ENCODE peak calls at places on chromosomes 4 and X, in eight cellular contexts. One of them, this sample, is unnamed.

GRCh38 chrX:16851421-16851820 is 18.7 kb downstream of the RBBP7 start:
- DNase-seq in colonic mucosa: no peak
- DNase-seq in A673: no peak
- DNase-seq in fibroblast of lung: no peak
- DNase-seq in right lobe of liver: no peak
- DNase-seq in fibroblast of pulmonary artery: no peak
- DNase-seq in psoas muscle: no peak
- DNase-seq in H1: no peak
- DNase-seq in this sample: no peak

GRCh38 chr4:12118651-12119213 is 690.0 kb upstream of the HS3ST1 start:
- DNase-seq in right lobe of liver: no peak
- DNase-seq in colonic mucosa: no peak
- DNase-seq in fibroblast of pulmonary artery: peak; percentile 91
- DNase-seq in fibroblast of lung: peak; percentile 53
- DNase-seq in A673: no peak
- DNase-seq in H1: no peak
- DNase-seq in psoas muscle: no peak
- DNase-seq in this sample: no peak

GRCh38 chr4:164623099-164623498 is 130.8 kb upstream of the SMIM31 start:
- DNase-seq in fibroblast of lung: no peak
- DNase-seq in H1: no peak
- DNase-seq in right lobe of liver: no peak
- DNase-seq in psoas muscle: peak; percentile 13
- DNase-seq in fibroblast of pulmonary artery: no peak
- DNase-seq in colonic mucosa: no peak
- DNase-seq in A673: no peak
- DNase-seq in this sample: no peak

GRCh38 chrX:73668779-73669178 is 105.8 kb downstream of the CHIC1 start:
- DNase-seq in right lobe of liver: no peak
- DNase-seq in colonic mucosa: no peak
- DNase-seq in A673: no peak
- DNase-seq in psoas muscle: no peak
- DNase-seq in H1: no peak
- DNase-seq in fibroblast of lung: no peak
- DNase-seq in fibroblast of pulmonary artery: peak; percentile 1
- DNase-seq in this sample: no peak

GRCh38 chr4:98685225-98686045 is 27.0 kb upstream of the TSPAN5 start:
- DNase-seq in right lobe of liver: no peak
- DNase-seq in psoas muscle: no peak
- DNase-seq in A673: no peak
- DNase-seq in fibroblast of lung: no peak
- DNase-seq in fibroblast of pulmonary artery: no peak
- DNase-seq in H1: no peak
- DNase-seq in colonic mucosa: no peak
- DNase-seq in this sample: no peak

GRCh38 chr4:109171098-109171497 is 131.4 kb downstream of the COL25A1 start:
- DNase-seq in A673: no peak
- DNase-seq in fibroblast of lung: no peak
- DNase-seq in psoas muscle: no peak
- DNase-seq in right lobe of liver: no peak
- DNase-seq in colonic mucosa: no peak
- DNase-seq in fibroblast of pulmonary artery: no peak
- DNase-seq in H1: no peak
- DNase-seq in this sample: no peak

GRCh38 chrX:137563681-137564651 is 2.0 kb upstream of the ZIC3 start:
- DNase-seq in right lobe of liver: no peak
- DNase-seq in psoas muscle: no peak
- DNase-seq in colonic mucosa: no peak
- DNase-seq in fibroblast of pulmonary artery: no peak
- DNase-seq in H1: peak; percentile 51
- DNase-seq in A673: no peak
- DNase-seq in fibroblast of lung: no peak
- DNase-seq in this sample: no peak

GRCh38 chr4:30867427-30867826 is 147.3 kb downstream of the PCDH7 start:
- DNase-seq in fibroblast of pulmonary artery: no peak
- DNase-seq in fibroblast of lung: no peak
- DNase-seq in H1: no peak
- DNase-seq in A673: no peak
- DNase-seq in right lobe of liver: no peak
- DNase-seq in colonic mucosa: no peak
- DNase-seq in psoas muscle: no peak
- DNase-seq in this sample: no peak

GRCh38 chr4:155442267-155443105 is 65.7 kb upstream of the MAP9 start:
- DNase-seq in H1: peak; percentile 89
- DNase-seq in A673: peak; percentile 70
- DNase-seq in colonic mucosa: peak; percentile 79
- DNase-seq in fibroblast of pulmonary artery: peak; percentile 78
- DNase-seq in right lobe of liver: peak; percentile 75
- DNase-seq in psoas muscle: peak; percentile 82
- DNase-seq in fibroblast of lung: peak; percentile 89
- DNase-seq in this sample: peak; percentile 1
- H3K4me3 ChIP-seq in H1: no peak overlapping the region
- H3K4me3 ChIP-seq in A673: no peak overlapping the region
- H3K4me3 ChIP-seq in colonic mucosa: no peak overlapping the region
- H3K4me3 ChIP-seq in fibroblast of pulmonary artery: peak overlapping the region; percentile 13
- H3K4me3 ChIP-seq in right lobe of liver: no peak overlapping the region
- H3K4me3 ChIP-seq in psoas muscle: peak overlapping the region; percentile 42
- H3K4me3 ChIP-seq in fibroblast of lung: peak overlapping the region; percentile 12
- H3K4me3 ChIP-seq in this sample: no peak overlapping the region

GRCh38 chr4:74000301-74000700 is 1.8 kb upstream of the CXCL5 start:
- DNase-seq in fibroblast of pulmonary artery: no peak
- DNase-seq in right lobe of liver: no peak
- DNase-seq in colonic mucosa: no peak
- DNase-seq in A673: no peak
- DNase-seq in fibroblast of lung: no peak
- DNase-seq in psoas muscle: no peak
- DNase-seq in H1: no peak
- DNase-seq in this sample: no peak
- TF ChIP-seq CTCF in fibroblast of pulmonary artery: no peak
- TF ChIP-seq CTCF in right lobe of liver: no peak
- TF ChIP-seq CTCF in colonic mucosa: no peak
- TF ChIP-seq CTCF in A673: no peak
- TF ChIP-seq CTCF in fibroblast of lung: no peak
- TF ChIP-seq CTCF in psoas muscle: no peak
- TF ChIP-seq CTCF in H1: no peak
- TF ChIP-seq CTCF in this sample: no peak

GRCh38 chrX:129686422-129686948 is 31.7 kb upstream of the APLN start:
- DNase-seq in right lobe of liver: no peak
- DNase-seq in fibroblast of pulmonary artery: peak; percentile 79
- DNase-seq in H1: no peak
- DNase-seq in fibroblast of lung: peak; percentile 68
- DNase-seq in colonic mucosa: no peak
- DNase-seq in psoas muscle: no peak
- DNase-seq in A673: no peak
- DNase-seq in this sample: no peak
- H3K4me3 ChIP-seq in right lobe of liver: no peak overlapping the region
- H3K4me3 ChIP-seq in fibroblast of pulmonary artery: no peak overlapping the region
- H3K4me3 ChIP-seq in H1: no peak overlapping the region
- H3K4me3 ChIP-seq in fibroblast of lung: no peak overlapping the region
- H3K4me3 ChIP-seq in colonic mucosa: no peak overlapping the region
- H3K4me3 ChIP-seq in psoas muscle: no peak overlapping the region
- H3K4me3 ChIP-seq in A673: no peak overlapping the region
- H3K4me3 ChIP-seq in this sample: no peak overlapping the region

DNA sequence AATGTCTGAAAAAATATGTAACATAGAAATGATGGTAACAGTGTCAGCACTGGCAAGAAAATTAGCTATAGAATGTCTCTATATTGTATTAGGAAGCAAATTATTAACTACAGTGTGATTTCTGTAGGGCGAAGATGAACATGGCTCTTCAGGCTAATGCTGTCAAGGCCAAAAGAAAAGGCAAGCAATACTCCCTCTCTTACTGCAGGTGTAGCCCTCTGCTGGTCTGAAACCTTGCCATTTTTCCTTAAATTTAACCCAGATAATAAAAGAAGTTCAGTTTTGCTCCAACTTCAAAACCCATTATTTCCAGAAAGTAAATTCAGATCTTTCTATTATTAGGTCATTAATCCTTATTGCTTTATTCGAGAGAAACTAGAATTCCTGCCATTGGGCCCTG is 215.9 kb downstream of the LRBA start:
- DNase-seq in right lobe of liver: no peak
- DNase-seq in psoas muscle: no peak
- DNase-seq in H1: no peak
- DNase-seq in A673: peak; percentile 20
- DNase-seq in colonic mucosa: no peak
- DNase-seq in fibroblast of pulmonary artery: no peak
- DNase-seq in fibroblast of lung: peak; percentile 9
- DNase-seq in this sample: no peak
- TF ChIP-seq CTCF in right lobe of liver: no peak
- TF ChIP-seq CTCF in psoas muscle: no peak
- TF ChIP-seq CTCF in H1: peak; percentile 33
- TF ChIP-seq CTCF in A673: peak; percentile 41
- TF ChIP-seq CTCF in colonic mucosa: no peak
- TF ChIP-seq CTCF in fibroblast of pulmonary artery: peak; percentile 24
- TF ChIP-seq CTCF in fibroblast of lung: peak; percentile 28
- TF ChIP-seq CTCF in this sample: no peak

GRCh38 chr4:185002784-185003183 is 15.5 kb upstream of the HELT start:
- DNase-seq in H1: no peak
- DNase-seq in right lobe of liver: peak; percentile 47
- DNase-seq in psoas muscle: no peak
- DNase-seq in fibroblast of lung: no peak
- DNase-seq in A673: no peak
- DNase-seq in colonic mucosa: no peak
- DNase-seq in fibroblast of pulmonary artery: no peak
- DNase-seq in this sample: no peak

GRCh38 chr4:185003596-185004351 is 14.5 kb upstream of the HELT start:
- DNase-seq in fibroblast of pulmonary artery: no peak
- DNase-seq in A673: no peak
- DNase-seq in right lobe of liver: peak; percentile 26
- DNase-seq in fibroblast of lung: no peak
- DNase-seq in H1: no peak
- DNase-seq in colonic mucosa: no peak
- DNase-seq in psoas muscle: no peak
- DNase-seq in this sample: no peak

GRCh38 chr4:185005209-185005819 is 13.0 kb upstream of the HELT start:
- DNase-seq in A673: peak; percentile 86
- DNase-seq in right lobe of liver: peak; percentile 83
- DNase-seq in H1: peak; percentile 93
- DNase-seq in fibroblast of lung: peak; percentile 77
- DNase-seq in psoas muscle: peak; percentile 90
- DNase-seq in colonic mucosa: peak; percentile 86
- DNase-seq in fibroblast of pulmonary artery: peak; percentile 80
- DNase-seq in this sample: no peak

DNA sequence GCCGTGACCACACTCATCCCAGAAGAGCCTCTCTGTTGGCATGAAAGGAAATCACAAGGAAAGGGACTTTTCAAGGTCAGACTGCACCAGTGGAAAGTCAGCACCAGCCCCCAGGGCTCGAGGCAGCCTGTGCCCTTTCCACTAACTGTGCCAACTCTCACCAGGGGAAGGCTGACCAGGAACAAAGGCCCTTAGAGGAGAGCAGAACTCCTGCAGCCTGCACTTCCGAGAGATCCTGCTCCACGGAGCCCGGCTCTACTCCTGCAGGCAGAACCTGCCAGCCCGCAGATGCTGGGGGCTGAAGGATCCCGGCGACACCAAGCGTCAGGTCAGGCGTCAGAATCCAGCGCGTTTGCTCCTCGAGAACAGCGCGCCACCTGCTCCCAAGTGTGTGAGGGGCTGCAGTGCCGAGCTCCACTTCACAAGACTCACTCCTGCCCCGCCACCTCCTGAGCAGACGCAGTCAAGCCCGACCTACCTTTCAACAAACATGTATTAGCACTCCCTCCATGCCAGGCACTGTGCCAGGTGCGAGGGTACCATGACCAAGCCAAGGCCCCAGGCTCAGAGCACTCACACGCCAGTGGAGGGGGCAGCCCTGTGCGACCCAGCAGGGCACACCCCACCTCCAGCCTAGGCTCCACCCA is 13.6 kb upstream of the HELT start:
- DNase-seq in right lobe of liver: peak; percentile 62
- DNase-seq in colonic mucosa: peak; percentile 23
- DNase-seq in A673: no peak
- DNase-seq in fibroblast of pulmonary artery: no peak
- DNase-seq in psoas muscle: peak; percentile 59
- DNase-seq in fibroblast of lung: no peak
- DNase-seq in H1: no peak
- DNase-seq in this sample: no peak
- H3K4me3 ChIP-seq in right lobe of liver: peak overlapping the region; percentile 27
- H3K4me3 ChIP-seq in colonic mucosa: peak overlapping the region; percentile 10
- H3K4me3 ChIP-seq in A673: peak overlapping the region; percentile 23
- H3K4me3 ChIP-seq in fibroblast of pulmonary artery: peak overlapping the region; percentile 19
- H3K4me3 ChIP-seq in psoas muscle: peak overlapping the region; percentile 53
- H3K4me3 ChIP-seq in fibroblast of lung: no peak overlapping the region
- H3K4me3 ChIP-seq in H1: peak overlapping the region; percentile 42
- H3K4me3 ChIP-seq in this sample: peak overlapping the region; percentile 15

This sample was measured in AG04449.